ENCODE peak calls at places on chromosomes 4 and X, in four cellular contexts. V is neuronal stem cell, I is H9, S is H1. Z is an unnamed sample.

GRCh38 chr4:77163636-77164035 is 6.6 kb downstream of the CCNG2 start:
- DNase-seq in V (no peak), I (no peak), S (no peak), Z (no peak)

GRCh38 chr4:176443117-176443516 is 123.4 kb downstream of the SPCS3 start:
- DNase-seq in I (no peak), S (no peak), V (no peak), Z (peak)

GRCh38 chr4:181528570-181529184 is 714.5 kb upstream of the TENM3 start:
- DNase-seq in I (peak), V (peak), S (peak), Z (peak)

GRCh38 chr4:38980903-38981676 is 51.1 kb downstream of the TMEM156 start:
- DNase-seq in I (no peak), V (no peak), S (no peak), Z (peak)

GRCh38 chrX:53284684-53285447 is 3.5 kb upstream of the IQSEC2 start:
- DNase-seq in S (peak), I (peak), V (peak), Z (peak)

GRCh38 chr4:109155682-109156243 is 146.7 kb downstream of the COL25A1 start:
- DNase-seq in V (peak), I (no peak), S (no peak), Z (peak)

GRCh38 chr4:138916763-138917162 is 98.8 kb upstream of the NOCT start:
- DNase-seq in V (no peak), S (no peak), I (no peak), Z (no peak)

GRCh38 chrX:137565921-137566745 is at the start of gene ZIC3:
- DNase-seq in I (peak), S (no peak), V (no peak), Z (peak)

GRCh38 chrX:148813422-148813821 is 313.0 kb downstream of the AFF2 start:
- DNase-seq in I (no peak), V (no peak), S (no peak), Z (no peak)

GRCh38 chr4:129094347-129094746 is 1.0 kb upstream of the SCLT1 start:
- DNase-seq in V (no peak), S (no peak), I (no peak), Z (peak)

GRCh38 chr4:17771284-17771908 is 10.0 kb downstream of the FAM184B start:
- DNase-seq in V (no peak), I (no peak), S (no peak), Z (no peak)

GRCh38 chr4:104491396-104491821 is 3.3 kb downstream of the CXXC4 start:
- DNase-seq in I (peak), V (peak), S (no peak), Z (peak)

GRCh38 chrX:124256981-124257380 is 75.5 kb upstream of the TEX13D start:
- DNase-seq in S (no peak), V (no peak), I (no peak), Z (no peak)
- H2BK5ac ChIP-seq in S (no peak), V (no peak), I (no peak), Z (no peak)

DNA sequence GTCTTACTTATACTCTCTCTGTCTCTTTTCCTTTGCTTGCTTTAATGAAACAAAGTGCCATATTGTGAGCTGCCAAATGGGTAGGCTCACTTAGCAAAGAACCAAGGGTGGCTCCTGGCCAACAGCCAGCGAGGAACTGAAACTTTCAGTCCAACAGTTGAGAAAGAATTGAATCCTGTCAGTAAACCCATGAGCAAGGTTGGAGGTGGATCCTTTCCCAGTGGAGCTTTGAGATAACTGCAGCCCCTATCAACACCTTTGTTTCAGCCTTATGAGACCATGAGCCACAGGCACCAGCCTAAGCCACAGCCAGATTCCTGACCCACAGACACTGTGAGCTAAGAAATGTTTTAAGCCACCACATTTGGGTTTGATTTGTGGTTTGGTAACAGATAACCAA is 362.2 kb downstream of the PDGFC start:
- DNase-seq in I (no peak), S (no peak), V (no peak), Z (no peak)
- H2BK12ac ChIP-seq in I (no peak), S (no peak), V (no peak), Z (peak)

DNA sequence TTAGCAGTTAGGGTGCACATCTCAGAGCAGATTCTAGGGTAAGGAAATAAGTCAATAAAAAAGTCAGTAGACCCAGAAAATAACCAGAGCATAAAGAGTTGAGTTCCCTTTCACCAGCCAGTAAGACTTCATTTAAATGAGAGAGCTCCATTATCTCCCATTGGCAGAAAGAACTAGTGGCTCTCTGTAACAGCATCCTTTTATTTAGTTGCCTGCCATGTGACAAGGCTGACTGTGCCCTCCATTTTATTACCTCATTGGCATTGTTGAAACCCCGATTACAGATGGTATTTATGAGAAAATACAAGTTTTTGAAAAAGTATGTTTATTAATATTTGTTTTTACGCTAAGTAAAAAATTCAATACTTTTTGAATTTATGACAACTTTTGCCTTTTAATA is 859.5 kb upstream of the NDST4 start:
- DNase-seq in I (no peak), S (no peak), V (no peak), Z (no peak)
- H2BK5ac ChIP-seq in I (no peak), S (peak), V (no peak), Z (no peak)

GRCh38 chr4:14701896-14702295 is 300.4 kb upstream of the CPEB2 start:
- DNase-seq in S (no peak), V (no peak), I (no peak), Z (no peak)
- H2BK12ac ChIP-seq in S (no peak), V (no peak), I (no peak), Z (no peak)

GRCh38 chr4:79652232-79652631 is 244.2 kb upstream of the GK2 start:
- DNase-seq in S (no peak), V (no peak), I (no peak), Z (peak)
- H2BK5ac ChIP-seq in S (no peak), V (no peak), I (no peak), Z (no peak)

GRCh38 chr4:101644516-101644915 is 146.0 kb upstream of the BANK1 start:
- DNase-seq in S (no peak), I (no peak), V (no peak), Z (no peak)

GRCh38 chr4:101651778-101652177 is 138.8 kb upstream of the BANK1 start:
- DNase-seq in I (no peak), S (no peak), V (no peak), Z (no peak)

GRCh38 chr4:101643201-101643600 is 147.3 kb upstream of the BANK1 start:
- DNase-seq in S (no peak), I (no peak), V (no peak), Z (no peak)

GRCh38 chr4:101649790-101650450 is 140.6 kb upstream of the BANK1 start:
- DNase-seq in V (no peak), S (no peak), I (no peak), Z (no peak)

GRCh38 chr4:101647710-101648034 is 142.9 kb upstream of the BANK1 start:
- DNase-seq in S (no peak), I (no peak), V (no peak), Z (no peak)
- H2BK12ac ChIP-seq in S (no peak), I (no peak), V (no peak), Z (no peak)

DNA sequence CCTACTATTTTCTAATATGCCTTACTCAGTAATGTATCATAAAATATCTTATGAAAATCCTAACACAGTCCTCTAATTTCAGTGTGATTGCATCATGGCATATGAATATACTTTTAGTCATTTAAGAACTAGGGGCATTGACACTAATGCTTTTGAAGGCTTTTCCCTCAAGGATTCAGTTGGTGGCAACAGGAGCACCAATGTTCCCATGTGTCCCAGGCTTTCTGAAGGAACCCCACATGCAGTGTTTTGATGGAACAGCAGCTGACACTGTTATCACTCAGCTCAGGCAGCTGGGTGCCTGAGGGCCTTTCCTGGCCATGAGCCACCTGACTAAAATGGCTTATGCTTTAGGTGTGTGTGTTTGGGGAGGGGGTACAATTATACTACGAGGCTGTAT is 348.3 kb downstream of the ARHGAP24 start:
- DNase-seq in V (no peak), S (no peak), I (peak), Z (no peak)
- H2BK5ac ChIP-seq in V (no peak), S (peak), I (no peak), Z (no peak)

DNA sequence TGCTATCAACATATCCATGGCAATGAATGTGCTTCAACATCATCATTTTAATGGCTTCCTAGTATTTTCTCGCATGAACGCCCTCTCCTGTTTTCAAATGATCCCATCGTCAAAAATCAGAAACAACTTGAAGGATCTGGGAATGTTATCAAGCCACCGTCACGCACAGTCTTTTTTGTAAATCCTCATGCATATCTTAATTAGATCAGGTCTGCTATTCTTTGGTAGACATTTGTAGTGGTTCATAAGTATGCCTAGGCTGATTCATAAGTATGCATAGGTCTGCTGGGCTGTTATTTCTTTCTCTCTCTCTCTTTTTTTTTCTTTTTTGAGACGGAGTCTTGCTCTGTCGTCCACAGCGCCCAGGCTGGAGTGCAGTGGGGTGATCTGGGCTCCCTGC is 101.6 kb downstream of the CLNK start:
- DNase-seq in I (no peak), S (no peak), V (no peak), Z (peak)
- H2BK12ac ChIP-seq in I (no peak), S (no peak), V (no peak), Z (no peak)